ENCODE peak calls at places on chromosomes 2 and 18, in four cellular contexts. U is cardiac fibroblast, N is fibroblast of pulmonary artery, S is pancreas. R is an unnamed sample.

GRCh38 chr2:23651187-23651983 is 266.4 kb downstream of the KLHL29 start:
- DNase-seq in S (no peak), U (peak; percentile 69), N (peak; percentile 78), R (no peak)

GRCh38 chr2:216553093-216553478 is 54.4 kb downstream of the RPL37A start:
- DNase-seq in U (no peak), S (no peak), N (no peak), R (no peak)

GRCh38 chr18:79856119-79857080 is 58.7 kb downstream of the KCNG2 start:
- DNase-seq in U (peak; percentile 51), S (no peak), N (peak; percentile 41), R (peak; percentile 95)

GRCh38 chr2:17482651-17483050 is 35.6 kb downstream of the RAD51AP2 start:
- DNase-seq in S (no peak), U (no peak), N (no peak), R (no peak)

GRCh38 chr2:72089537-72089936 is 58.1 kb downstream of the CYP26B1 start:
- DNase-seq in N (no peak), S (no peak), U (no peak), R (no peak)

GRCh38 chr2:200086911-200087310 is 131.5 kb downstream of the MAIP1 start:
- DNase-seq in N (no peak), S (no peak), U (no peak), R (peak; percentile 96)

GRCh38 chr2:18752022-18752493 is 162.7 kb upstream of the NT5C1B start:
- DNase-seq in N (peak; percentile 29), U (peak; percentile 46), S (no peak), R (no peak)

GRCh38 chr2:41847744-41848441 is 199.9 kb upstream of the PKDCC start:
- DNase-seq in N (peak; percentile 71), S (no peak), U (peak; percentile 64), R (no peak)

GRCh38 chr2:152183381-152184073 is 8.0 kb upstream of the STAM2 start:
- DNase-seq in N (no peak), U (no peak), S (no peak), R (no peak)

GRCh38 chr2:130883520-130883919 is 46.8 kb downstream of the ARHGEF4 start:
- DNase-seq in U (no peak), S (no peak), N (no peak), R (no peak)

GRCh38 chr2:2271471-2271941 is 59.6 kb downstream of the MYT1L start:
- DNase-seq in S (no peak), N (no peak), U (no peak), R (peak; percentile 73)

GRCh38 chr2:145066151-145066661 is 546.3 kb upstream of the ZEB2 start:
- DNase-seq in N (peak; percentile 48), U (peak; percentile 80), S (no peak), R (no peak)

GRCh38 chr18:74092922-74093321 is 54.7 kb downstream of the FBXO15 start:
- DNase-seq in S (no peak), U (no peak), N (no peak), R (no peak)

GRCh38 chr2:105815401-105815800 is 70.7 kb downstream of the NCK2 start:
- DNase-seq in S (no peak), N (no peak), U (no peak), R (no peak)

GRCh38 chr2:53784431-53784830 is 2.3 kb downstream of the ASB3 start:
- DNase-seq in U (no peak), N (no peak), S (no peak), R (no peak)

GRCh38 chr2:3102081-3102914 is 275.3 kb downstream of the EIPR1 start:
- DNase-seq in N (no peak), S (no peak), U (no peak), R (no peak)

GRCh38 chr2:32905270-32905669 is 41.5 kb upstream of the LTBP1 start:
- DNase-seq in U (no peak), N (no peak), S (no peak), R (no peak)

GRCh38 chr2:163182764-163183354 is 344.3 kb upstream of the KCNH7 start:
- DNase-seq in U (peak; percentile 45), S (no peak), N (peak; percentile 47), R (no peak)

GRCh38 chr2:27053321-27053720 is 1.9 kb downstream of the AGBL5 start:
- DNase-seq in N (no peak), U (no peak), S (no peak), R (no peak)

GRCh38 chr2:207765541-207765940 is 4.2 kb downstream of the FZD5 start:
- DNase-seq in N (no peak), S (no peak), U (no peak), R (no peak)

GRCh38 chr18:45879681-45880655 is 54.5 kb downstream of the SIGLEC15 start:
- DNase-seq in S (peak; percentile 90), N (peak; percentile 70), U (peak; percentile 73), R (peak; percentile 61)

GRCh38 chr2:120175000-120175581 is 48.1 kb downstream of the TMEM185B start:
- DNase-seq in N (peak; percentile 85), S (no peak), U (peak; percentile 81), R (no peak)

GRCh38 chr2:94763318-94763717 is 107.9 kb upstream of the TEKT4 start:
- DNase-seq in S (no peak), U (no peak), N (no peak), R (no peak)

DNA sequence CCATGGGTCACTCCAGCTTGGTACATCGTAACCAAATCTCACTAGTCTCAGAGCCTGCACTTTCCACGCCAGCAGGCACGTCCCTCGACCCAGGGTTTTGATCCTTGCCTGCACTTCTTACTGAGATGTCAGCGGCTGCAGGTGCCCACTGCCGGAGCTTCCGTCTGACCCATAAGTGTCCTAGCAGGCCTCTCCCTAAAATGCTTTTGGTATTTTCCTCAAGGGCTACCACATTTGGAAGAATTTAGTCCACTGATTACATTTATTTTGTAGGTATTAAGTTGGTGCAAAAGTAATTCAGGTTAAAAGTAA is 175.0 kb upstream of the FBXO11 start:
- DNase-seq in S (no peak), U (no peak), N (no peak), R (no peak)
- TF ChIP-seq CTCF in S (no peak), U (no peak), N (no peak), R (no peak)

GRCh38 chr18:50722311-50722710 is 97.5 kb downstream of the MRO start:
- DNase-seq in S (no peak), U (no peak), N (no peak), R (peak; percentile 50)
- TF ChIP-seq CTCF in S (no peak), U (no peak), N (no peak), R (peak; percentile 42)

GRCh38 chr2:42975358-42975717 is 183.0 kb upstream of the HAAO start:
- DNase-seq in N (no peak), U (no peak), S (peak; percentile 58), R (no peak)

GRCh38 chr2:42976400-42976799 is 184.0 kb upstream of the HAAO start:
- DNase-seq in U (no peak), S (peak; percentile 47), N (no peak), R (no peak)

GRCh38 chr2:42973771-42974170 is 181.4 kb upstream of the HAAO start:
- DNase-seq in N (no peak), U (peak; percentile 41), S (peak; percentile 35), R (no peak)

GRCh38 chr2:42974303-42974696 is 181.9 kb upstream of the HAAO start:
- DNase-seq in U (peak; percentile 61), S (peak; percentile 27), N (no peak), R (no peak)

DNA sequence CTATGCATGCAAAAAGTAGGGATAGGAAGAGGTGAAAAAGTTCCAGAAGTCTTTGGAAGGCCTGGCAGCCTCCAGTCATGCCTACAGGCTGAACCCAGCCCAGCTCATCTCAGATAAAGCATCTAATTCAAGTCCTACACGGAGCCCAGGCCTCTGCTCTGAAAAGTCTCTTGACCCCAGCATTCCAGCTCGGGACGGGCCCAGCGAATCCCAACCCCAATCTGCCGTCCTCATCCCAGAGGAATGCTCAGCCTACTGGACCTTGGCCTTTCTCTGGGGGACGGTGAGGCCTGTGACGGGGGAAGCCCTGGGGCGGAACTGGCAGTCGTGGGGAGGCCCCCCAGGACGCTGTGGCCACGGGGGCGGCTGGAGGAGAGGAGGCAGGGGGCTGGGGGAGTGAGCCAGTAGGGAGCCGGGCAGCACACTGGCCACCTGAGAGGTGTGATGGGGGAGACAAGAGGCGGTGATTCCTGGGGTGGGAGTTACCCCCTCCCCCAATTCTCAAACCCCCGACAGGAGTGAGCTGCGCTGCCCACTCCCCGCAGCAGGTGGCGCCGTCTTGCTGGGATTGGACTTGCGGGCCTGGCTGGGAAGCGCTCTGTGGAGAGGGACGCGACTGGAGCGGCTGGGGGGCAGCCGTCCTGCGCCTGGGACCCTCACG is 182.4 kb upstream of the HAAO start:
- DNase-seq in S (peak; percentile 90), U (peak; percentile 82), N (peak; percentile 72), R (peak; percentile 88)
- TF ChIP-seq CTCF in S (peak; percentile 77), U (peak; percentile 96), N (peak; percentile 84), R (peak; percentile 96)

DNA sequence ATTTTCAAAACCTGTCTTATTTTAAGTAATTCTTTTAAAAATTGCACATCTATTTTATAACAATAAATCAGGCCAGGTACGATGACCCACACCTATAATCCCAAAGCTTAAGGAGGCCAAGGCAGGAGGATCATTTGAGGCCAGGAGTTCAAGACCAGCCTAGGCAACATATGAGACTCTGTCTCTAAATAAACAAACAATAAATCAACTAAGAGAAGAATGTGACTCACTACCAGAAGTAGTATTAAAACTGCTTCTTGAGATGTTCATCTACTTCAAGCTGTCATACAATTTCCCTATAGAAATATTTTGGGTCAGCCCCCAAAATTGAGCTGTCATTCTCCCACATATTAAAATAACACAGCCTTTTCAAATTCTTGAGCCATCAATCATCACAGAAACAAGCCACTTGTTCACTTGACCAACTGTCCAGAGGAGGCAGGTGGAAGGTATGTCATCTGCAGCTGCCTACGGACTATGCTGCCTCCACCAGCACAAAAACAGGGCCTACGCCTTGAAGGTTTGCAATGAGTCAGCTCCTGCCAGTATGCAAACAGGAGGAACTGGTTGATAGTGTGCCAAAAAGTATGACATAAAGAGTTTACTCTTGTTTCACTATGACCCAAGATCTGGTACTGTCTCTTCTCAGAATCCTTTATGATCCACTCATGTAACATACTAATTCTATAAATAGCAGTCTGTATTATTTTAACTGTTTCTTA is 33.6 kb downstream of the KIDINS220 start:
- DNase-seq in N (peak; percentile 94), U (peak; percentile 90), S (no peak), R (no peak)
- TF ChIP-seq CTCF in N (peak; percentile 23), U (peak; percentile 12), S (no peak), R (no peak)

DNA sequence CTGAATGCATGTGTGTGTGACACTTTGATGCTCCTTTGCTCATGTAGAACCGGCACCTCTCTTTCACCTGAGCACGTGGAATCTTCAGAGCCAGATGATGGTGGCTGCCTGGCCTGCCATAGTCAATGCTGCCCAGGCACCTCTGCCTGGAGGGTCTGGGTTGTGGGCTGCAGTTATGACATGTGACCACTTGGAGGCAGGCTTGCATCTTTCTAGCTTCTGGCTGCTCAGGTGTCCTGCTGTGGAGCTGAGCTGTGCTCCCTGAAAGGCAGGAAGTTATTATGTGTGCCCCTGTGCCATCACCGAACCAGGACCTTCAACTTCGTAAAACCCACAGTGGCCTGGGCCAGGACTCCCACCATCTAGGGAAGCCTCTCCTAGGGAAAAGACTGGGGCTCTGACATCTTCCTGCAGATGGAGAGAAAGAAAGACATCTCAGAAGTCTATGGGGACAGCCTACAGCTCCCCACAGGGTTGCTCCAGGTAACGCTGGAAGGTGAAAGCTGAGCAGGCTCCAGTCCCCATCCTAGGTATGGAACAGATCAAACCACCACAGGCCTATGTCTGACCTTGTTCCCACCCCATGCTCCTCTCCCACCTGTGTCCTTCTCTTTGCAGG is 30.2 kb downstream of the PSD4 start:
- DNase-seq in U (peak; percentile 76), N (peak; percentile 76), S (peak; percentile 76), R (peak; percentile 76)
- TF ChIP-seq CTCF in U (peak; percentile 89), N (peak; percentile 94), S (peak; percentile 52), R (peak; percentile 96)

DNA sequence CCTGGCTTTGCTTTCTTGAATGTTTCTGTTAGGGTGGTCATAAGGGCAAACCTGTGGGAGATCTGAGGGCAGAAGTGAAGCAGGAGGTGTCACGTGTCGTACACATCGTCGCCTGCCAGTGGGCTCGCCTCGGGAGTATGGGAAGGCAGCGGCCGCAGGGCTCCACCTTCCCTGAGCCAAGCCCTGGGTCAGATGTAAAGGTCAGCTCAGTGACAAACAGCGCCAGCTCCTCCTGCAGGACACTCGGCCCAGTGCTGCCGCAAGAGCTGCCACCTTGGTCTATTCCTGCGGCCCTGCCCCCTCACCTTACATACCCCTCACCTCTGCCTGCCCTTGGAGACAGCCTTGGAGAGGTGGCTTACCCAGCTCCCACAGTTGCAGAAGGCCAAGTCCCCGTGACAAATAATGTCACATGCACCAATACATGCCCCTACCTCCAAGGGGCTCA is 64.2 kb downstream of the PSMG2 start:
- DNase-seq in N (no peak), S (no peak), U (no peak), R (peak; percentile 61)
- TF ChIP-seq CTCF in N (no peak), S (no peak), U (no peak), R (peak; percentile 77)